ENCODE peak calls at places on chromosome 5, in eight cellular contexts. Y is small intestine, B is A549, Z is uterus, R is fibroblast of lung, X is BE2C, U is psoas muscle, L is mammary epithelial cell. C is an unnamed sample. For H3K4me1, the result is how much of the 10 kb centered on the place peaks cover.

GRCh38 chr5:134436523-134437339 is 25.1 kb upstream of the CDKN2AIPNL start:
- DNase-seq in Y (peak), B (peak), Z (peak), R (peak), X (no peak), U (peak), L (peak), C (no peak)

GRCh38 chr5:16934123-16934522 is 2.0 kb downstream of the MYO10 start:
- DNase-seq in Y (peak), B (peak), Z (peak), R (peak), X (peak), U (peak), L (peak), C (peak)

GRCh38 chr5:103424453-103425205 is 138.0 kb downstream of the NUDT12 start:
- DNase-seq in Y (no peak), B (no peak), Z (no peak), R (peak), X (no peak), U (no peak), L (no peak), C (no peak)

GRCh38 chr5:166624573-166624972 is 1666.9 kb upstream of the WWC1 start:
- DNase-seq in Y (no peak), B (no peak), Z (no peak), R (no peak), X (no peak), U (no peak), L (no peak), C (no peak)

GRCh38 chr5:26791433-26791832 is 247.0 kb downstream of the CDH9 start:
- DNase-seq in Y (no peak), B (no peak), Z (no peak), R (no peak), X (no peak), U (no peak), L (no peak), C (no peak)

GRCh38 chr5:125575561-125576504 is 829.4 kb upstream of the ZNF608 start:
- DNase-seq in Y (peak), B (no peak), Z (no peak), R (peak), X (peak), U (no peak), L (no peak), C (no peak)

GRCh38 chr5:136295914-136296313 is 69.4 kb downstream of the TRPC7 start:
- DNase-seq in Y (no peak), B (no peak), Z (no peak), R (no peak), X (no peak), U (no peak), L (no peak), C (no peak)

GRCh38 chr5:73460133-73460532 is 11.6 kb upstream of the FOXD1 start:
- DNase-seq in Y (no peak), B (no peak), Z (no peak), R (no peak), X (no peak), U (no peak), L (no peak), C (no peak)

GRCh38 chr5:143200781-143201398 is 202.6 kb downstream of the NR3C1 start:
- DNase-seq in Y (no peak), B (no peak), Z (no peak), R (peak), X (peak), U (peak), L (peak), C (no peak)

GRCh38 chr5:27568811-27569210 is 530.4 kb upstream of the CDH9 start:
- DNase-seq in Y (no peak), B (no peak), Z (no peak), R (no peak), X (no peak), U (no peak), L (peak), C (no peak)

GRCh38 chr5:159902444-159903121 is 13.7 kb upstream of the ADRA1B start:
- DNase-seq in Y (no peak), B (peak), Z (no peak), R (no peak), X (no peak), U (no peak), L (peak), C (peak)

GRCh38 chr5:97164846-97165245 is 18.2 kb downstream of the RIOK2 start:
- DNase-seq in Y (peak), B (no peak), Z (no peak), R (no peak), X (no peak), U (no peak), L (peak), C (no peak)

DNA sequence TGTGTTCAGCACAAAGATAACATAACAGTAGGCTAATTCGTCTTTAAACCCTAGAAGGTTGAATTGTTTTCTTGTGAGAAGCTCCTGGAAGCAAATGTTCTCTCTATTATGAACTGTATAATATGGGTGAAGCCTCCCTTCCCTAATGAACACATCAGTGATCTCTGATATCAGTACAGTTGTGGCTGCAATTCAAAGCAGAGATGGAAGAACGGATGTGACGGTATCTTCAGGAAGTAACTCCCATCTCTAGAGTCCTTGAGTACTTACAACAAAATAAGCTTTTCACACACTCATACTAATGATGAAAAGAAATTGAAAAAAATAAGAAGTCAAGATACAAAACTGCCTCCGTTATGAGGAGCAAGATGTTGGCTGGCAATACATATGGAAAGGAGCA is 4.5 kb downstream of the HCN1 start:
- DNase-seq in Y (no peak), B (no peak), Z (no peak), R (no peak), X (no peak), U (no peak), L (no peak), C (no peak)
- H3K4me1 ChIP-seq in Y (under half), B (under half), Z (under half), R (under half), X (under half), U (under half), L (under half), C (under half)

GRCh38 chr5:138844812-138845513 is 30.2 kb downstream of the LRRTM2 start:
- DNase-seq in Y (no peak), B (no peak), Z (no peak), R (peak), X (no peak), U (no peak), L (peak), C (no peak)
- H3K4me1 ChIP-seq in Y (under half), B (half or more), Z (under half), R (under half), X (under half), U (half or more), L (under half), C (under half)

DNA sequence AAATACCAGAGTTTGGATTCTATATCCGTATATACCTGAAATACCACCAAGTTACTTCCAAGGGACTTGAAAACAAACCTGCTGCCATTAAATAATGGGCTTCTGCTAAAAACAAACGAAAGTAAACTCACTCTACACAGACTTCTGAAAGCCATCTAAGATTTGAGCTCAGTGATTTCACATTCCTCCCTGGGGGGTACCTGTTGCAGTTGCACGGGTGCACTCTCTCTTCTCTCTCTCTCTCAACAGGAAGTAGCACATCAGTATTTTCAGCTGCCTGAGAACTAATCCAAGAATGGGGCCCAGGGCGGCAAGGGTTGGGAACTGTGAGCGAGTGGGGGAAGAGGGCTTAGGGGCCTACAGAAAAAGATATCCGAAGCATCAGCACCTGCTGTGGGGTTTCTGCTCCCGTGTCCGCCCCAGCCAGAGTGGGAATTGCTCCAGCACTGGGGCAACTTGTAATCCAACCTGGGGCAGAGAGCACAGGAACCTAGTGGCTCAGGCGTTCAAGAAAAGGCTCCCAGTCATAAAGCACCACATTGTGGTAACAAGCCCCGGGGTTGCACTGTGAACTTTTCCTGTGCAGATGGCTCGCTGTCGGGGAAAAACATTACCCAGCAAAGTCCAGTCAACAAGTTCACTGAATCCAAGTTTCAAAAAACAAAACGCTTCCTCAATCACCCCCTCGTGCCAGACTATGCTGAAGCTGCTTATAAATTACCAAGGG is 99.8 kb downstream of the EFNA5 start:
- DNase-seq in Y (peak), B (peak), Z (no peak), R (no peak), X (no peak), U (peak), L (peak), C (no peak)
- H3K4me1 ChIP-seq in Y (under half), B (half or more), Z (under half), R (under half), X (under half), U (under half), L (half or more), C (under half)

GRCh38 chr5:43428034-43428712 is 16.0 kb upstream of the CCL28 start:
- DNase-seq in Y (no peak), B (no peak), Z (no peak), R (peak), X (no peak), U (no peak), L (peak), C (no peak)
- H3K4me1 ChIP-seq in Y (under half), B (half or more), Z (under half), R (under half), X (under half), U (under half), L (half or more), C (under half)